ENCODE peak calls at places on chromosomes 5 and 9, in eight cellular contexts. One of them, this sample, is unnamed.

GRCh38 chr9:16294371-16294770 is 576.1 kb downstream of the BNC2 start:
- DNase-seq in Peyer's patch: no peak
- DNase-seq in gastrocnemius medialis: no peak
- DNase-seq in tibial artery: no peak
- DNase-seq in suprapubic skin: no peak
- DNase-seq in kidney: no peak
- DNase-seq in heart right ventricle: no peak
- DNase-seq in endothelial cell of umbilical vein: no peak
- DNase-seq in this sample: no peak

GRCh38 chr5:176809544-176810083 is 745 bp upstream of the UNC5A start:
- DNase-seq in Peyer's patch: no peak
- DNase-seq in gastrocnemius medialis: no peak
- DNase-seq in tibial artery: no peak
- DNase-seq in suprapubic skin: no peak
- DNase-seq in kidney: no peak
- DNase-seq in heart right ventricle: no peak
- DNase-seq in endothelial cell of umbilical vein: no peak
- DNase-seq in this sample: no peak

GRCh38 chr9:4769321-4770080 is 23.2 kb upstream of the RCL1 start:
- DNase-seq in Peyer's patch: no peak
- DNase-seq in gastrocnemius medialis: no peak
- DNase-seq in tibial artery: no peak
- DNase-seq in suprapubic skin: no peak
- DNase-seq in kidney: no peak
- DNase-seq in heart right ventricle: no peak
- DNase-seq in endothelial cell of umbilical vein: no peak
- DNase-seq in this sample: no peak

GRCh38 chr9:119559056-119559455 is 189.8 kb upstream of the BRINP1 start:
- DNase-seq in Peyer's patch: no peak
- DNase-seq in gastrocnemius medialis: no peak
- DNase-seq in tibial artery: no peak
- DNase-seq in suprapubic skin: no peak
- DNase-seq in kidney: no peak
- DNase-seq in heart right ventricle: no peak
- DNase-seq in endothelial cell of umbilical vein: no peak
- DNase-seq in this sample: no peak

GRCh38 chr9:81666123-81666522 is 23.2 kb downstream of the TLE1 start:
- DNase-seq in Peyer's patch: no peak
- DNase-seq in gastrocnemius medialis: no peak
- DNase-seq in tibial artery: no peak
- DNase-seq in suprapubic skin: no peak
- DNase-seq in kidney: no peak
- DNase-seq in heart right ventricle: no peak
- DNase-seq in endothelial cell of umbilical vein: no peak
- DNase-seq in this sample: no peak

GRCh38 chr5:77560677-77561263 is 68.7 kb upstream of the WDR41 start:
- DNase-seq in Peyer's patch: no peak
- DNase-seq in gastrocnemius medialis: no peak
- DNase-seq in tibial artery: no peak
- DNase-seq in suprapubic skin: no peak
- DNase-seq in kidney: no peak
- DNase-seq in heart right ventricle: no peak
- DNase-seq in endothelial cell of umbilical vein: peak; percentile 58
- DNase-seq in this sample: no peak

GRCh38 chr9:108811944-108812343 is 43.8 kb downstream of the ACTL7B start:
- DNase-seq in Peyer's patch: no peak
- DNase-seq in gastrocnemius medialis: no peak
- DNase-seq in tibial artery: no peak
- DNase-seq in suprapubic skin: no peak
- DNase-seq in kidney: no peak
- DNase-seq in heart right ventricle: no peak
- DNase-seq in endothelial cell of umbilical vein: no peak
- DNase-seq in this sample: no peak

GRCh38 chr9:121326130-121326838 is 43.8 kb downstream of the STOM start:
- DNase-seq in Peyer's patch: peak; percentile 72
- DNase-seq in gastrocnemius medialis: peak; percentile 74
- DNase-seq in tibial artery: peak; percentile 96
- DNase-seq in suprapubic skin: peak; percentile 96
- DNase-seq in kidney: peak; percentile 89
- DNase-seq in heart right ventricle: peak; percentile 94
- DNase-seq in endothelial cell of umbilical vein: peak; percentile 83
- DNase-seq in this sample: peak; percentile 92

GRCh38 chr5:485943-486491 is 38.2 kb downstream of the SLC9A3 start:
- DNase-seq in Peyer's patch: no peak
- DNase-seq in gastrocnemius medialis: no peak
- DNase-seq in tibial artery: no peak
- DNase-seq in suprapubic skin: no peak
- DNase-seq in kidney: no peak
- DNase-seq in heart right ventricle: no peak
- DNase-seq in endothelial cell of umbilical vein: no peak
- DNase-seq in this sample: no peak

GRCh38 chr5:58457040-58457439 is 2.8 kb downstream of the PLK2 start:
- DNase-seq in Peyer's patch: no peak
- DNase-seq in gastrocnemius medialis: no peak
- DNase-seq in tibial artery: no peak
- DNase-seq in suprapubic skin: no peak
- DNase-seq in kidney: no peak
- DNase-seq in heart right ventricle: no peak
- DNase-seq in endothelial cell of umbilical vein: peak; percentile 17
- DNase-seq in this sample: no peak

GRCh38 chr9:128007566-128008138 is 26.9 kb upstream of the EEIG1 start:
- DNase-seq in Peyer's patch: peak; percentile 96
- DNase-seq in gastrocnemius medialis: no peak
- DNase-seq in tibial artery: peak; percentile 40
- DNase-seq in suprapubic skin: peak; percentile 68
- DNase-seq in kidney: peak; percentile 89
- DNase-seq in heart right ventricle: peak; percentile 67
- DNase-seq in endothelial cell of umbilical vein: peak; percentile 86
- DNase-seq in this sample: peak; percentile 56

GRCh38 chr5:38968665-38969064 is 105.5 kb downstream of the RICTOR start:
- DNase-seq in Peyer's patch: no peak
- DNase-seq in gastrocnemius medialis: no peak
- DNase-seq in tibial artery: no peak
- DNase-seq in suprapubic skin: no peak
- DNase-seq in kidney: no peak
- DNase-seq in heart right ventricle: no peak
- DNase-seq in endothelial cell of umbilical vein: no peak
- DNase-seq in this sample: no peak

GRCh38 chr5:20476016-20476415 is 488.0 kb upstream of the CDH18 start:
- DNase-seq in Peyer's patch: no peak
- DNase-seq in gastrocnemius medialis: no peak
- DNase-seq in tibial artery: no peak
- DNase-seq in suprapubic skin: no peak
- DNase-seq in kidney: no peak
- DNase-seq in heart right ventricle: no peak
- DNase-seq in endothelial cell of umbilical vein: no peak
- DNase-seq in this sample: no peak

GRCh38 chr9:32665101-32665500 is 29.6 kb upstream of the TAF1L start:
- DNase-seq in Peyer's patch: no peak
- DNase-seq in gastrocnemius medialis: no peak
- DNase-seq in tibial artery: no peak
- DNase-seq in suprapubic skin: no peak
- DNase-seq in kidney: no peak
- DNase-seq in heart right ventricle: no peak
- DNase-seq in endothelial cell of umbilical vein: no peak
- DNase-seq in this sample: no peak

GRCh38 chr9:137825324-137825991 is 52.1 kb upstream of the CACNA1B start:
- DNase-seq in Peyer's patch: peak; percentile 72
- DNase-seq in gastrocnemius medialis: no peak
- DNase-seq in tibial artery: no peak
- DNase-seq in suprapubic skin: peak; percentile 49
- DNase-seq in kidney: no peak
- DNase-seq in heart right ventricle: no peak
- DNase-seq in endothelial cell of umbilical vein: no peak
- DNase-seq in this sample: no peak

GRCh38 chr9:121839726-121840500 is 188.5 kb downstream of the DAB2IP start:
- DNase-seq in Peyer's patch: peak; percentile 27
- DNase-seq in gastrocnemius medialis: no peak
- DNase-seq in tibial artery: no peak
- DNase-seq in suprapubic skin: no peak
- DNase-seq in kidney: no peak
- DNase-seq in heart right ventricle: no peak
- DNase-seq in endothelial cell of umbilical vein: no peak
- DNase-seq in this sample: peak; percentile 11

GRCh38 chr9:135174981-135175380 is 87.5 kb downstream of the OLFM1 start:
- DNase-seq in Peyer's patch: no peak
- DNase-seq in gastrocnemius medialis: no peak
- DNase-seq in tibial artery: no peak
- DNase-seq in suprapubic skin: no peak
- DNase-seq in kidney: no peak
- DNase-seq in heart right ventricle: no peak
- DNase-seq in endothelial cell of umbilical vein: no peak
- DNase-seq in this sample: no peak

GRCh38 chr5:151234476-151235238 is 10.8 kb upstream of the CCDC69 start:
- DNase-seq in Peyer's patch: peak; percentile 88
- DNase-seq in gastrocnemius medialis: peak; percentile 70
- DNase-seq in tibial artery: peak; percentile 80
- DNase-seq in suprapubic skin: peak; percentile 86
- DNase-seq in kidney: peak; percentile 82
- DNase-seq in heart right ventricle: peak; percentile 79
- DNase-seq in endothelial cell of umbilical vein: no peak
- DNase-seq in this sample: peak; percentile 82

GRCh38 chr5:89300426-89300970 is 417.5 kb upstream of the MEF2C start:
- DNase-seq in Peyer's patch: no peak
- DNase-seq in gastrocnemius medialis: no peak
- DNase-seq in tibial artery: no peak
- DNase-seq in suprapubic skin: no peak
- DNase-seq in kidney: no peak
- DNase-seq in heart right ventricle: no peak
- DNase-seq in endothelial cell of umbilical vein: no peak
- DNase-seq in this sample: no peak

GRCh38 chr5:79840085-79840990 is 150.7 kb downstream of the CMYA5 start:
- DNase-seq in Peyer's patch: no peak
- DNase-seq in gastrocnemius medialis: no peak
- DNase-seq in tibial artery: no peak
- DNase-seq in suprapubic skin: no peak
- DNase-seq in kidney: no peak
- DNase-seq in heart right ventricle: no peak
- DNase-seq in endothelial cell of umbilical vein: no peak
- DNase-seq in this sample: no peak

GRCh38 chr9:137454145-137454505 is 5.0 kb downstream of the NSMF start:
- DNase-seq in Peyer's patch: peak; percentile 81
- DNase-seq in gastrocnemius medialis: no peak
- DNase-seq in tibial artery: no peak
- DNase-seq in suprapubic skin: peak; percentile 92
- DNase-seq in kidney: peak; percentile 92
- DNase-seq in heart right ventricle: peak; percentile 42
- DNase-seq in endothelial cell of umbilical vein: peak; percentile 48
- DNase-seq in this sample: peak; percentile 77

GRCh38 chr5:152514827-152515397 is 109.8 kb upstream of the NMUR2 start:
- DNase-seq in Peyer's patch: no peak
- DNase-seq in gastrocnemius medialis: no peak
- DNase-seq in tibial artery: no peak
- DNase-seq in suprapubic skin: no peak
- DNase-seq in kidney: no peak
- DNase-seq in heart right ventricle: no peak
- DNase-seq in endothelial cell of umbilical vein: peak; percentile 16
- DNase-seq in this sample: no peak

DNA sequence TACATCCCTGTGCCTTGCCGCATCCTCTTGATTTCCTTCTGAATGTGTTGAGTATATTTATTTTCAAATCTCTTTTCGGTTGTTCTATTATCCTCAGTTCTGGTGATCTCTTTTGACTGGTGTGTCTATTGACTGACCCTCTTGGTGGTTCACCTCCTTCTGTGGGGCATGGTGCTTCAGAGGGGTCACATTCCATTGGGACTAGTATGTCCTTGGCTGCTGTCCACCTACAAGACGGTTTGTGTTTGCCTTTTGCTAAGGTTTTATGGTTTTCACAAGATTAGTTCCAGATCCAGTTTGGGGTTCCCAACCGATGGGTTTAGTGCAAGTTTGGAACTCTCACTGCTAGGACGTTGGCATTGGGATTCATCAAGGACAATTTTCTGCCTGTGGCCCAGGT is 66.6 kb downstream of the PHF2 start:
- DNase-seq in Peyer's patch: peak; percentile 23
- DNase-seq in gastrocnemius medialis: no peak
- DNase-seq in tibial artery: no peak
- DNase-seq in suprapubic skin: no peak
- DNase-seq in kidney: no peak
- DNase-seq in heart right ventricle: no peak
- DNase-seq in endothelial cell of umbilical vein: no peak
- DNase-seq in this sample: peak; percentile 15
- TF ChIP-seq CTCF in Peyer's patch: no peak
- TF ChIP-seq CTCF in gastrocnemius medialis: no peak
- TF ChIP-seq CTCF in tibial artery: no peak
- TF ChIP-seq CTCF in suprapubic skin: no peak
- TF ChIP-seq CTCF in kidney: no peak
- TF ChIP-seq CTCF in heart right ventricle: no peak
- TF ChIP-seq CTCF in endothelial cell of umbilical vein: no peak
- TF ChIP-seq CTCF in this sample: no peak

GRCh38 chr9:126618590-126619335 is 5.0 kb downstream of the LMX1B start:
- DNase-seq in Peyer's patch: no peak
- DNase-seq in gastrocnemius medialis: no peak
- DNase-seq in tibial artery: no peak
- DNase-seq in suprapubic skin: no peak
- DNase-seq in kidney: peak; percentile 55
- DNase-seq in heart right ventricle: no peak
- DNase-seq in endothelial cell of umbilical vein: no peak
- DNase-seq in this sample: no peak
- H3K4me3 ChIP-seq in Peyer's patch: no peak overlapping the region
- H3K4me3 ChIP-seq in gastrocnemius medialis: no peak overlapping the region
- H3K4me3 ChIP-seq in tibial artery: no peak overlapping the region
- H3K4me3 ChIP-seq in suprapubic skin: peak overlapping the region; percentile 28
- H3K4me3 ChIP-seq in kidney: no peak overlapping the region
- H3K4me3 ChIP-seq in heart right ventricle: no peak overlapping the region
- H3K4me3 ChIP-seq in endothelial cell of umbilical vein: no peak overlapping the region
- H3K4me3 ChIP-seq in this sample: no peak overlapping the region

DNA sequence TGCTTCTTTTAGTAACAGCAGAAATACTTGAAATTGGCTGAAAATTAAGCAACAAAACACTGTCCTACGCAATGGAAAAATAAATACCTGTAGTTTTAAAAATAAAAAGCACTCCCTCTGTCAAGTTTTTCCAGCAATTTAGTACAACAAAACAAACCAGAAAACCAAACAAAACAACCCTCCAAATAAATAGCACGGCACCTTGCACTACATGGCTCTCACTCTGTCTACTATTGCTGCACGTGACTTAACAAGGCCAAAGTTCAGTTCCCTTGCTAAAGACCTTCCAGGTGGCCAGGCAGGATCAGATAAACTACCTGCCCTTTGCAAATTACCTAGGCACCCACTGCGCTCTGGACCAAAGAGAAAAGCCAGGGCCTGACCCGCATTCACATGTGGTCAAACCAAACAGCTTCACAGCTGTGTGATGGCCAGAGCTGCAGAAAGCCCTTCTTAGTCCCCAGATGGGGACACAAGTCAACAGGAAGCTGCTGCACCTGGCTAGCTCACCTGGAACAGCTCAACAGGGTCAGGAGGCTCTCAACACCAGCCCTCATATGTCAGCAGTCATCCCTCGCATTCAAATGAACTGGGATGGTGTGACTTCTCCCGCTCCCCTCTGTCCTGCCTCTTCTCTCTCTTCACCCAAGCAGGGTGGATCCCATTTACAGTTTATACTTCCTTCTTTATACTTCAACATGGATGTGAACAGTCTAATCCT is 84.9 kb downstream of the RAPGEF1 start:
- DNase-seq in Peyer's patch: peak; percentile 89
- DNase-seq in gastrocnemius medialis: no peak
- DNase-seq in tibial artery: no peak
- DNase-seq in suprapubic skin: no peak
- DNase-seq in kidney: no peak
- DNase-seq in heart right ventricle: no peak
- DNase-seq in endothelial cell of umbilical vein: no peak
- DNase-seq in this sample: no peak
- H3K27ac ChIP-seq in Peyer's patch: peak overlapping the region; percentile 82
- H3K27ac ChIP-seq in gastrocnemius medialis: peak overlapping the region; percentile 68
- H3K27ac ChIP-seq in tibial artery: no peak overlapping the region
- H3K27ac ChIP-seq in suprapubic skin: peak overlapping the region; percentile 4
- H3K27ac ChIP-seq in kidney: peak overlapping the region; percentile 71
- H3K27ac ChIP-seq in heart right ventricle: no peak overlapping the region
- H3K27ac ChIP-seq in endothelial cell of umbilical vein: peak overlapping the region; percentile 95
- H3K27ac ChIP-seq in this sample: no peak overlapping the region

GRCh38 chr5:138065102-138065501 is 18.7 kb upstream of the WNT8A start:
- DNase-seq in Peyer's patch: no peak
- DNase-seq in gastrocnemius medialis: no peak
- DNase-seq in tibial artery: no peak
- DNase-seq in suprapubic skin: no peak
- DNase-seq in kidney: no peak
- DNase-seq in heart right ventricle: no peak
- DNase-seq in endothelial cell of umbilical vein: no peak
- DNase-seq in this sample: no peak
- TF ChIP-seq CTCF in Peyer's patch: no peak
- TF ChIP-seq CTCF in gastrocnemius medialis: no peak
- TF ChIP-seq CTCF in tibial artery: no peak
- TF ChIP-seq CTCF in suprapubic skin: no peak
- TF ChIP-seq CTCF in kidney: no peak
- TF ChIP-seq CTCF in heart right ventricle: peak; percentile 6
- TF ChIP-seq CTCF in endothelial cell of umbilical vein: peak; percentile 44
- TF ChIP-seq CTCF in this sample: no peak

This sample was measured in uterus.